ENCODE peak calls at places on chromosomes 11 and 22, in five cellular contexts. Z, J, L, X and C are unnamed samples.

GRCh38 chr11:43649501-43649900 is 31.0 kb upstream of the HSD17B12 start:
- DNase-seq in Z (no peak), J (no peak), L (no peak), X (no peak), C (no peak)

GRCh38 chr11:113876798-113877672 is 1.7 kb upstream of the USP28 start:
- DNase-seq in Z (peak), J (no peak), L (no peak), X (no peak), C (no peak)

GRCh38 chr22:39144101-39144815 is 8.2 kb downstream of the CBX7 start:
- DNase-seq in Z (no peak), J (no peak), L (no peak), X (peak), C (no peak)

GRCh38 chr22:37623075-37624016 is 14.7 kb downstream of the GGA1 start:
- DNase-seq in Z (peak), J (peak), L (peak), X (no peak), C (peak)

GRCh38 chr11:117424781-117425180 is 97.1 kb downstream of the CEP164 start:
- DNase-seq in Z (no peak), J (no peak), L (no peak), X (no peak), C (no peak)

GRCh38 chr22:27090595-27090994 is 433.2 kb downstream of the MIAT start:
- DNase-seq in Z (no peak), J (no peak), L (no peak), X (no peak), C (no peak)

GRCh38 chr11:10019906-10020682 is 273.9 kb downstream of the SBF2 start:
- DNase-seq in Z (no peak), J (no peak), L (peak), X (no peak), C (no peak)

GRCh38 chr11:5291207-5291838 is 10.4 kb downstream of the OR51B4 start:
- DNase-seq in Z (peak), J (peak), L (peak), X (no peak), C (no peak)

GRCh38 chr11:12981879-12982531 is 27.1 kb upstream of the RASSF10 start:
- DNase-seq in Z (no peak), J (peak), L (peak), X (no peak), C (no peak)

GRCh38 chr11:10866893-10867331 is 9.1 kb upstream of the ZBED5 start:
- DNase-seq in Z (no peak), J (no peak), L (no peak), X (no peak), C (no peak)

GRCh38 chr11:30295178-30295885 is 27.6 kb upstream of the ARL14EP start:
- DNase-seq in Z (no peak), J (no peak), L (no peak), X (no peak), C (no peak)

GRCh38 chr11:6319879-6320410 is 356 bp downstream of the CAVIN3 start:
- DNase-seq in Z (peak), J (peak), L (no peak), X (no peak), C (peak)

GRCh38 chr11:17471501-17471900 is 5.1 kb downstream of the ABCC8 start:
- DNase-seq in Z (no peak), J (peak), L (peak), X (no peak), C (no peak)

GRCh38 chr11:47980093-47980906 is at the start of gene PTPRJ:
- DNase-seq in Z (peak), J (peak), L (no peak), X (no peak), C (peak)

GRCh38 chr22:43883012-43883661 is 8.7 kb downstream of the PNPLA5 start:
- DNase-seq in Z (peak), J (peak), L (peak), X (no peak), C (peak)

GRCh38 chr22:42365337-42365865 is 66.8 kb downstream of the NFAM1 start:
- DNase-seq in Z (no peak), J (no peak), L (no peak), X (no peak), C (peak)

GRCh38 chr11:12288212-12288933 is 89.0 kb upstream of the PARVA start:
- DNase-seq in Z (peak), J (peak), L (peak), X (no peak), C (peak)

GRCh38 chr11:76408171-76408965 is 27.2 kb downstream of the GVQW3 start:
- DNase-seq in Z (no peak), J (no peak), L (no peak), X (no peak), C (no peak)
- TF ChIP-seq ESRRA in Z (no peak), J (no peak), L (no peak), X (no peak), C (no peak)

DNA sequence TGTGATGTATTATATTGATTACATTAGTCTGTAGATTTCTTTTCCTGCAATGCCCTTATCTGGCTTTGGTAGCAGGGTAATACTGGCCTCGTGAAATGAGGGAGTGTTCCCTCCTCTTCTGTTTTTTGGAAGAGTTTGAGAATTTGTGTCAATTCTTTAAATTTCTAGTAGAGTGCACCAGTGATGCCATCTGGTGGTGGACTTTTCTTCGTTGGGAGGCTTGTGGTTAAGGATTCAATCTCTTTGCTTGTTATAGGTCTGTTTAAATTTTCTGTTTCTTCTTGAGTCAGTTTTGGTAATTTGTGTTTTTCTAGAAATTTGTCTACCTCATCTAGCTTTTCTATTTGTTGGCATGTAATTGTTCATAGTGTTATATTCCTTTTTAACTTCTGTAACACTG is 18.9 kb downstream of the SHANK3 start:
- DNase-seq in Z (no peak), J (peak), L (peak), X (peak), C (no peak)
- TF ChIP-seq ESRRA in Z (no peak), J (no peak), L (no peak), X (no peak), C (no peak)

GRCh38 chr22:45426387-45426786 is 12.9 kb downstream of the RIBC2 start:
- DNase-seq in Z (no peak), J (no peak), L (no peak), X (no peak), C (no peak)

GRCh38 chr22:45424241-45424731 is 10.8 kb downstream of the RIBC2 start:
- DNase-seq in Z (no peak), J (no peak), L (no peak), X (no peak), C (no peak)

GRCh38 chr22:45423524-45423923 is 10.0 kb downstream of the RIBC2 start:
- DNase-seq in Z (no peak), J (no peak), L (no peak), X (no peak), C (no peak)

GRCh38 chr22:45425531-45426265 is 12.2 kb downstream of the RIBC2 start:
- DNase-seq in Z (no peak), J (no peak), L (no peak), X (no peak), C (no peak)

DNA sequence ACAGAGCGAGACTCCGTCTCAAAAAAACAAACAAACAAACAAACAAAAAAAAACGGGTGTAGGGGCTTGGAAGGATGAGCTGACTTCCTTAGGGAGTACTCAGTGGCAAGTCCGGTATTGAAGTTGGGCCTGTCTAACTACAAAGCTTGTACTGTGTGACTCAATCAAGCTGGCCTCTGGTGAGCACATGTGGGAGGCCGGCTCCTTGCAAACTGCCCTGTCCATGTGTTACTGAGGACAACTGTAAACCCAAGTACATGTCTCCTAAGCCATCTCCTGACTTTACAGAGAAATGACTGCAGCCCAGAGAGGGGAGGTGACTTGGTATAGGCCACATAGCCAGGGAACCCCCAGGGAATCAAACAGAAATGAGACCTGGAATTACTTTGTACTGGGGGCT is 11.6 kb downstream of the RIBC2 start:
- DNase-seq in Z (no peak), J (no peak), L (no peak), X (no peak), C (no peak)
- TF ChIP-seq ESRRA in Z (no peak), J (no peak), L (no peak), X (no peak), C (no peak)

DNA sequence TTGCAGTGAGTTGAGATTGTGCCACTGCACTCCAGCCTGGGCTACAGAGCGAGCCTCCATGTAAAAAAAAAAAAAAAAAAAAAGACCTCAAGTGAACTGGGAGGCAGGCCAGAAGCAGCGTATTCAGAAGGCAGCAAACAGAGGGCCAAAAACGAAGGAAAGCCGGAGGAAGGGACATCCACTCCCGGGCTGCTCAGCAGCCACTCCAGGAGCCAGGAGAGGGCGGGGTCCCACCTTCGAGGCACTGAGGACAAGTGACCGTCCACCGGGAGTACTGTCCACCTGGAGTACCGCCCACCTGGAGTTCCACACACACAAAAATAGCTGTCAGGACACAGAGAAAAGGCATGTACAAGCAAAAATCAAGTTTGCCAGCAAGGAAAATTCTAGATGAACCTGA is 5.5 kb downstream of the TOLLIP start:
- DNase-seq in Z (no peak), J (no peak), L (no peak), X (no peak), C (no peak)
- TF ChIP-seq ESRRA in Z (no peak), J (no peak), L (no peak), X (no peak), C (no peak)

GRCh38 chr11:101127699-101128570 is 1.7 kb downstream of the PGR start:
- DNase-seq in Z (peak), J (no peak), L (no peak), X (no peak), C (peak)
- TF ChIP-seq ESRRA in Z (no peak), J (no peak), L (no peak), X (no peak), C (peak)

GRCh38 chr11:8100151-8100550 is 19.1 kb downstream of the TUB start:
- DNase-seq in Z (no peak), J (no peak), L (no peak), X (no peak), C (no peak)
- TF ChIP-seq ESRRA in Z (no peak), J (no peak), L (no peak), X (no peak), C (no peak)

DNA sequence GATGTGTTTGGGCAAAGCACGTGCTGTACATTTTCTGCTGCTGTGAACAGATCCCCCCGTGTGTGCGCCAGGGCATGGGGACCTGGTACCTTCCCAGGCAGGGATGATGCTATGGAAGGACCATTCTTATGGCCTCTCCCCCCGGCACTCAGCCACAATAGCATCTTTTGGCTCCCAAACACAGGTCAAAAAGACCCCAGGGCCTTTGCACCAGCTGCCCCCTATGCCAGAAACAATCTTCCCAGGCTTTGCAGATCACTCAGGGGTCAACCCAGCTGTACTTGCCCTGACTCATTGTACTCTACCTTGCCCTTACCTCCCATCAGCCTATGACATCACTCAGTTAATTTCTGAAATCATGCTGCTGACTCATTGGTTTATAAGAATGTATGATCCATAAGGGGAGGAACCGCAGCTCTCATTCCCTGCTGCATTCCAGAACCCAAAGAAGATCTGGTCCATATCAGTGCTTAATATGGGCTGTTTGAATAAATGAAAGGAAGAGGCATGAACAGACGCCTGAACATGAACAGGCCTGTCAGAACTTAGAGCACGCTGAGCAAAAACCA is 100.7 kb downstream of the CELSR1 start:
- DNase-seq in Z (no peak), J (no peak), L (no peak), X (no peak), C (no peak)
- TF ChIP-seq ESRRA in Z (no peak), J (no peak), L (no peak), X (no peak), C (no peak)